ENCODE peak calls at places on chromosomes 7 and 10, in eight cellular contexts. One of them, this sample, is unnamed.

GRCh38 chr7:24968165-24968564 is 11.8 kb downstream of the OSBPL3 start:
- DNase-seq in IMR-90: no peak
- DNase-seq in neuronal stem cell: no peak
- DNase-seq in naive thymus-derived CD8-positive, alpha-beta T cell: no peak
- DNase-seq in activated CD4-positive, CD25-positive, alpha-beta regulatory T cell: no peak
- DNase-seq in cardiac fibroblast: no peak
- DNase-seq in astrocyte: no peak
- DNase-seq in GM03348: no peak
- DNase-seq in this sample: peak

GRCh38 chr7:131898418-131898817 is 342.0 kb upstream of the PODXL start:
- DNase-seq in naive thymus-derived CD8-positive, alpha-beta T cell: no peak
- DNase-seq in cardiac fibroblast: peak
- DNase-seq in astrocyte: peak
- DNase-seq in neuronal stem cell: no peak
- DNase-seq in activated CD4-positive, CD25-positive, alpha-beta regulatory T cell: no peak
- DNase-seq in GM03348: peak
- DNase-seq in IMR-90: no peak
- DNase-seq in this sample: no peak

GRCh38 chr7:127946081-127946480 is 85.2 kb downstream of the LRRC4 start:
- DNase-seq in GM03348: no peak
- DNase-seq in IMR-90: no peak
- DNase-seq in naive thymus-derived CD8-positive, alpha-beta T cell: no peak
- DNase-seq in activated CD4-positive, CD25-positive, alpha-beta regulatory T cell: no peak
- DNase-seq in cardiac fibroblast: no peak
- DNase-seq in neuronal stem cell: no peak
- DNase-seq in astrocyte: no peak
- DNase-seq in this sample: no peak

GRCh38 chr10:132914732-132915131 is 27.6 kb downstream of the CFAP46 start:
- DNase-seq in activated CD4-positive, CD25-positive, alpha-beta regulatory T cell: no peak
- DNase-seq in GM03348: no peak
- DNase-seq in naive thymus-derived CD8-positive, alpha-beta T cell: no peak
- DNase-seq in neuronal stem cell: no peak
- DNase-seq in cardiac fibroblast: no peak
- DNase-seq in IMR-90: no peak
- DNase-seq in astrocyte: no peak
- DNase-seq in this sample: no peak

GRCh38 chr10:88116491-88116890 is 253.1 kb downstream of the PTEN start:
- DNase-seq in neuronal stem cell: no peak
- DNase-seq in astrocyte: peak
- DNase-seq in IMR-90: peak
- DNase-seq in GM03348: peak
- DNase-seq in activated CD4-positive, CD25-positive, alpha-beta regulatory T cell: no peak
- DNase-seq in naive thymus-derived CD8-positive, alpha-beta T cell: no peak
- DNase-seq in cardiac fibroblast: no peak
- DNase-seq in this sample: no peak

GRCh38 chr10:11024596-11024995 is 6.9 kb downstream of the CELF2 start:
- DNase-seq in GM03348: peak
- DNase-seq in activated CD4-positive, CD25-positive, alpha-beta regulatory T cell: no peak
- DNase-seq in naive thymus-derived CD8-positive, alpha-beta T cell: no peak
- DNase-seq in neuronal stem cell: no peak
- DNase-seq in astrocyte: no peak
- DNase-seq in cardiac fibroblast: peak
- DNase-seq in IMR-90: no peak
- DNase-seq in this sample: no peak

GRCh38 chr10:69960606-69961167 is 92.0 kb upstream of the MACROH2A2 start:
- DNase-seq in GM03348: no peak
- DNase-seq in naive thymus-derived CD8-positive, alpha-beta T cell: no peak
- DNase-seq in astrocyte: no peak
- DNase-seq in neuronal stem cell: no peak
- DNase-seq in cardiac fibroblast: no peak
- DNase-seq in activated CD4-positive, CD25-positive, alpha-beta regulatory T cell: no peak
- DNase-seq in IMR-90: no peak
- DNase-seq in this sample: no peak

GRCh38 chr10:73494877-73495225 is 973 bp downstream of the PPP3CB start:
- DNase-seq in cardiac fibroblast: peak
- DNase-seq in GM03348: peak
- DNase-seq in activated CD4-positive, CD25-positive, alpha-beta regulatory T cell: no peak
- DNase-seq in neuronal stem cell: no peak
- DNase-seq in astrocyte: peak
- DNase-seq in naive thymus-derived CD8-positive, alpha-beta T cell: no peak
- DNase-seq in IMR-90: no peak
- DNase-seq in this sample: no peak

GRCh38 chr10:103800789-103801540 is 54.4 kb downstream of the SH3PXD2A start:
- DNase-seq in naive thymus-derived CD8-positive, alpha-beta T cell: peak
- DNase-seq in IMR-90: peak
- DNase-seq in activated CD4-positive, CD25-positive, alpha-beta regulatory T cell: no peak
- DNase-seq in GM03348: no peak
- DNase-seq in neuronal stem cell: no peak
- DNase-seq in astrocyte: no peak
- DNase-seq in cardiac fibroblast: no peak
- DNase-seq in this sample: no peak